ENCODE peak calls at places on chromosome 10, in four cellular contexts. M, O, A and T are unnamed samples.

GRCh38 chr10:130816116-130816901 is 495.2 kb downstream of the TCERG1L start:
- DNase-seq in M (no peak), O (no peak), A (no peak), T (no peak)

GRCh38 chr10:66291133-66291532 is 634.7 kb upstream of the LRRTM3 start:
- DNase-seq in M (no peak), O (no peak), A (no peak), T (no peak)

GRCh38 chr10:45155784-45156183 is 155.1 kb downstream of the ZNF22 start:
- DNase-seq in M (no peak), O (no peak), A (no peak), T (no peak)

GRCh38 chr10:75449320-75450061 is 18.1 kb downstream of the LRMDA start:
- DNase-seq in M (no peak), O (no peak), A (no peak), T (no peak)

GRCh38 chr10:124763267-124763666 is 19.1 kb upstream of the FAM53B start:
- DNase-seq in M (no peak), O (no peak), A (no peak), T (no peak)

GRCh38 chr10:121303273-121303890 is 294.9 kb downstream of the FGFR2 start:
- DNase-seq in M (no peak), O (no peak), A (no peak), T (no peak)

GRCh38 chr10:128125416-128125943 is 743 bp downstream of the MKI67 start:
- DNase-seq in M (peak), O (no peak), A (no peak), T (peak)

GRCh38 chr10:46543379-46544014 is 13.0 kb downstream of the GPRIN2 start:
- DNase-seq in M (no peak), O (no peak), A (no peak), T (no peak)

GRCh38 chr10:101273736-101274135 is 44.5 kb upstream of the LBX1 start:
- DNase-seq in M (no peak), O (no peak), A (no peak), T (no peak)

GRCh38 chr10:112722758-112723157 is 227.3 kb upstream of the TCF7L2 start:
- DNase-seq in M (no peak), O (no peak), A (no peak), T (no peak)

GRCh38 chr10:4865945-4866661 is 40.1 kb downstream of the AKR1E2 start:
- DNase-seq in M (no peak), O (no peak), A (no peak), T (no peak)

GRCh38 chr10:7965457-7965856 is 89.0 kb upstream of the GATA3 start:
- DNase-seq in M (no peak), O (no peak), A (no peak), T (no peak)

DNA sequence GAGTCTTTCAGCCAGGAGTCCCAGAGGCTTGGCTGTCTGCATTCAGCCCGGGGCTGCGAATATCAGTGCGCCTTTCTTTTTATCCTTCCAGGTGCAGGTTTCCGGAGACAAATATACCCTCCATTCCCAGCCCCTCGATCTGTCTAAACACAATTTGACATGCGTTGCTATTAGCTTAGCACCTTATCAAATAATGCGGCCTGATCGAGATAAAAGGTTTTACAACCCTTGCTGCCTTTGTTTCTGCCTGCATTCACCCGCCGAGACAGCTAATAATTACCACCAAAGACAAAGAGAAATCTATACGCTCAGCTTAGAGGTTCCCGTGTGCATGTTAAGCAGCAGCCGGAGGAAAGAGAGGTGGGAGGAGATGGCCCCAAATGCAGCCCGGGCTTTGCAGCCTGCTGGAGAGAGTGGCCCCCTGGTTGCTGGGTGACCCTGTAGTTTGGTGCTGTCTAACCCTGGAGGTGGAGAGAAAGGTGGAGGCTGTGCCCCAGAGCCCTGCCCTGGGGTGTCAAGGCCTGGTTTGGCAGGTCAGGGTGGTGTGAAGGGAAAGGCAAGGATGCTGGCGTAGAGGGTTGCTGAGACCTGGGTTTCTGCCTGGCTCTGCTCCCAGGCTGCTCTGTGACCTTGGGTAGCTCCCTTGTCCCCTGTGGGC is 185.3 kb downstream of the RPS24 start:
- DNase-seq in M (no peak), O (no peak), A (no peak), T (no peak)
- H2AFZ ChIP-seq in M (no peak), O (no peak), A (no peak), T (no peak)

GRCh38 chr10:86535057-86535882 is 13.7 kb upstream of the WAPL start:
- DNase-seq in M (no peak), O (no peak), A (no peak), T (no peak)
- H2AFZ ChIP-seq in M (no peak), O (peak), A (no peak), T (no peak)

DNA sequence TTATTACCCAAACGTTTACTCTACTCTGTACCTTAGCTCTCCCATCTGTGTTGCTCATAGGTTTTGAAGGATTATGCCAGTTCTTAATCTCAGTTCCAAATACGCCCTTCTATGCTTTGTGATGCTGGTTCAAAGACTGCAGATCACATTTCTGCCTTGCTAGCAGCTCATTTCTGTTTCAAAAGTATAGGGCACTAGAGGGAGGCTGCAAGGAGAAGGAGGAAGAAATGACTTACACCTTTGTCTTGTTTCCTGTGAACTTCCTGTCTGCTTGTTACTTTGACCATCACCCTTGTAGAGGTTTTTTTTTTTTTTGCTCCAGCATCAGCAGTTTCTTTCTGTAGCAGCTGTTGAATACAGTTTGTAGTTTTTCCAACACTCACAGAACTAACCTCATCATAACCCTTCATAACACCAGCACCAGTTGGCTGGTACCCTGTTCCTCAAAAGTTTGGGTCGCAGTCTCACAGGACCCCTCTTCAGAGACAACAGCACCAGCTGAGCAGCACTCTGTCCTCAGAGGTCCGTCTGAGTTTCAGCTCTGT is 16.5 kb downstream of the SLK start:
- DNase-seq in M (peak), O (no peak), A (no peak), T (peak)
- H2AFZ ChIP-seq in M (no peak), O (no peak), A (no peak), T (no peak)

DNA sequence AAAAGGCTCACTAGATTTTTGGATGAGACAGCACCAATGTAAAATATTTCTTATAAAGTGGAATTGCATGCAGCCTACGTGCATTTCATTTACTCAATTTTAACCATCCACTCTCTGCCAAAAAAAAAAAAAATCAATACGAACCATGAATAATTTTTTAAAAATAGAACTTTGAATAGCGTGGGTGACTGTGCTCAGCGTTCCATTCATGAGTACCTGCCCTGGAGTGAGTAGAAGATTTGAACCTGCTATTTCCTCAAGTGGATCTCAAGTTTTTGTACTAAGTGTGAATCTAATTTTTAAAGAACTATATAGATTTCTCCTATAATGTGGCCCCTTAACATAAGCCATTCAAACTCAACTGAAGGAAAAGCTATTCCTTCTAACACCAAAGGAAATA is 105.3 kb downstream of the ARHGAP12 start:
- DNase-seq in M (no peak), O (no peak), A (no peak), T (no peak)
- H2AFZ ChIP-seq in M (no peak), O (no peak), A (no peak), T (no peak)

GRCh38 chr10:131882590-131883451 is 18.0 kb upstream of the PPP2R2D start:
- DNase-seq in M (no peak), O (no peak), A (no peak), T (no peak)

GRCh38 chr10:131885391-131886165 is 15.2 kb upstream of the PPP2R2D start:
- DNase-seq in M (peak), O (no peak), A (peak), T (peak)

GRCh38 chr10:131882151-131882550 is 18.7 kb upstream of the PPP2R2D start:
- DNase-seq in M (no peak), O (no peak), A (no peak), T (no peak)

GRCh38 chr10:131880016-131880590 is 20.7 kb upstream of the PPP2R2D start:
- DNase-seq in M (no peak), O (no peak), A (no peak), T (no peak)

GRCh38 chr10:131881104-131881880 is 19.5 kb upstream of the PPP2R2D start:
- DNase-seq in M (no peak), O (no peak), A (no peak), T (no peak)
- H2AFZ ChIP-seq in M (no peak), O (no peak), A (no peak), T (no peak)

GRCh38 chr10:79068203-79068561 is 584 bp upstream of the ZMIZ1 start:
- DNase-seq in M (no peak), O (no peak), A (peak), T (no peak)
- H2AFZ ChIP-seq in M (no peak), O (peak), A (peak), T (peak)

DNA sequence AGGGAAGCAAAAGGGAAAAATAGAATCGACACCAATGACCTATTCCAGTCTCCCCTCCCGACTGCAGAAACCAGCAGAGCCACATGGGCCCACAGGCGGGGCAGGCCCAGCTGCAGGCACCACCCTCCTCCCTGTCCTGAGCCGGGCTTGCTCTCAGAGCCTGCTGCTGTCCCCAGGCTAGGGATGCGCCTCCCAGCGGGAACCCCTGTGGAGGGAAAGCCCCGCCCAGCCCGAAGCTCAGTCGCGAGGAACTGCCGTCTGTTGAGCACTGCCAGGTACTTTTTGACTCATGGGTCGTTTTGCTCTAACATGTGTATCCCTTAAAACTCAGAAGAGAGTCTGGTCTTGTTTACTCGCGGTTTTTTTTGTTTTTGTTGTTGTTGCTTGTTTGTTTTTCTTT is 124.5 kb upstream of the RET start:
- DNase-seq in M (no peak), O (peak), A (peak), T (no peak)
- H2AFZ ChIP-seq in M (no peak), O (peak), A (peak), T (no peak)

GRCh38 chr10:19817251-19818046 is 1.2 kb downstream of the PLXDC2 start:
- DNase-seq in M (no peak), O (no peak), A (peak), T (no peak)
- H2AFZ ChIP-seq in M (no peak), O (peak), A (peak), T (no peak)

DNA sequence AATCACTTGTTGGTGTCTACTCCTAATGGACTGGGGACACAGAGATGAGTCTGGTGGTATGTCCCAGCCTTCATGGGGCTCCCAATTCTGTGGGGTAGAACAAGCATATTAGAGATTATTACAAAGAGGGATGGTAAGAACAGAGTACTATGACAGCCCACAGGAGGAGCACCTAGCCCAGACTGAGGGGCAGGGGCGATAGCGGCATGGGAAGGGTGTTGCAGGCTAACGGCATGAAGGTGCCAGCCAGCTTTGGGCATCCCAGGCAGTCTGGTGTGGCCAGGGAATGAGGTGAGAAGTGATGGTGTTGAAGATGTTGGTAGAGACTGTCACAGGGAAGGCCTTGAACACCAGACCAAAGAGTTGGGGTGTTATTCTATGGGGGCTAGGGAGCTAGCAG is 280.0 kb downstream of the RPS24 start:
- DNase-seq in M (no peak), O (no peak), A (no peak), T (no peak)
- H2AFZ ChIP-seq in M (no peak), O (no peak), A (no peak), T (no peak)